ENCODE peak calls at places on chromosomes 3 and 15, in eight cellular contexts. K is HFF-Myc, P is sigmoid colon, J is GM12864, V is right atrium auricular region, S is AG10803, C is AG04449, M is fibroblast of pulmonary artery. G is an unnamed sample.

GRCh38 chr15:67823371-67824156 is 1.7 kb upstream of the SKOR1 start:
- DNase-seq in K (no peak), P (no peak), J (no peak), V (no peak), S (no peak), C (no peak), M (no peak), G (no peak)

GRCh38 chr3:186097663-186098451 is 11.0 kb downstream of the ETV5 start:
- DNase-seq in K (peak; percentile 60), P (peak; percentile 73), J (no peak), V (peak; percentile 77), S (peak; percentile 77), C (no peak), M (peak; percentile 94), G (no peak)

GRCh38 chr3:24740367-24740766 is 245.7 kb upstream of the THRB start:
- DNase-seq in K (no peak), P (no peak), J (no peak), V (no peak), S (no peak), C (no peak), M (no peak), G (no peak)

GRCh38 chr3:72010044-72010443 is 225.1 kb upstream of the PROK2 start:
- DNase-seq in K (no peak), P (no peak), J (peak; percentile 52), V (no peak), S (peak; percentile 35), C (no peak), M (peak; percentile 31), G (no peak)

GRCh38 chr3:24479816-24480215 is 14.8 kb downstream of the THRB start:
- DNase-seq in K (no peak), P (no peak), J (no peak), V (no peak), S (no peak), C (no peak), M (no peak), G (no peak)

GRCh38 chr15:20356444-20357138 is 185.0 kb downstream of the GOLGA6L6 start:
- DNase-seq in K (no peak), P (peak; percentile 69), J (no peak), V (peak; percentile 66), S (no peak), C (no peak), M (peak; percentile 20), G (no peak)

GRCh38 chr3:158935846-158936245 is 134.0 kb downstream of the MFSD1 start:
- DNase-seq in K (no peak), P (no peak), J (no peak), V (no peak), S (peak; percentile 41), C (no peak), M (no peak), G (no peak)

GRCh38 chr15:100940785-100941379 is 21.7 kb downstream of the LRRK1 start:
- DNase-seq in K (no peak), P (no peak), J (no peak), V (no peak), S (no peak), C (no peak), M (no peak), G (no peak)

GRCh38 chr15:100053476-100054121 is 288.2 kb downstream of the ADAMTS17 start:
- DNase-seq in K (no peak), P (no peak), J (no peak), V (no peak), S (no peak), C (no peak), M (peak; percentile 43), G (no peak)

GRCh38 chr3:143363276-143363675 is 243.7 kb downstream of the CHST2 start:
- DNase-seq in K (no peak), P (no peak), J (no peak), V (no peak), S (peak; percentile 13), C (no peak), M (peak; percentile 57), G (no peak)

GRCh38 chr3:196292281-196292923 is 4.9 kb upstream of the PCYT1A start:
- DNase-seq in K (no peak), P (no peak), J (peak; percentile 24), V (no peak), S (no peak), C (no peak), M (no peak), G (no peak)

GRCh38 chr15:40911693-40912092 is 17.4 kb downstream of the VPS18 start:
- DNase-seq in K (no peak), P (no peak), J (no peak), V (no peak), S (no peak), C (no peak), M (no peak), G (no peak)

GRCh38 chr3:58751235-58751634 is 84.7 kb upstream of the FAM3D start:
- DNase-seq in K (no peak), P (no peak), J (no peak), V (no peak), S (no peak), C (no peak), M (no peak), G (no peak)

GRCh38 chr3:134709563-134710312 is 58.9 kb upstream of the KY start:
- DNase-seq in K (no peak), P (no peak), J (no peak), V (no peak), S (peak; percentile 60), C (no peak), M (no peak), G (no peak)

GRCh38 chr15:27133244-27133643 is 162.3 kb downstream of the GABRG3 start:
- DNase-seq in K (no peak), P (no peak), J (no peak), V (no peak), S (no peak), C (no peak), M (no peak), G (no peak)

GRCh38 chr15:27134481-27134880 is 163.5 kb downstream of the GABRG3 start:
- DNase-seq in K (no peak), P (no peak), J (no peak), V (no peak), S (no peak), C (no peak), M (no peak), G (no peak)

DNA sequence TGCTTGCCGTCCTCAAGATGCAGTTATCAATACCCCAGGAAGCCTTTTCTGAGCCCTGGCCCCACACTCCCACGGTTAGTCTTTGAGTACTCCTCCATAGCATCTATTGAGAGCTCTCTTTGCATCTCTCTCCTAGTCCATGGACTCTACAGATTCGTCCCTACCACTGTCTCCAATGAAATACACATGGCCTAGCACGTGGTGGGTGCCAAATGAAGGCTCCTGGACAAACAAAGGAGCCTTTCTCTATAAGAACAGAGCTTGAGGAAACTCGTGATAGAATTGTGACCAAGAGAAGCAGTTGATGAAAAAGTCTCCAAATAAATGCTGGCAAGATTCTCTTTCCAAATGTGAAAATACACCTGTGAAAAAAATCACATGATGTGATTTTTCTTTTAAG is 166.1 kb downstream of the GABRG3 start:
- DNase-seq in K (no peak), P (no peak), J (no peak), V (no peak), S (no peak), C (no peak), M (no peak), G (no peak)
- TF ChIP-seq CTCF in K (no peak), P (no peak), J (no peak), V (no peak), S (no peak), C (no peak), M (no peak), G (no peak)

GRCh38 chr3:100030914-100031313 is 83.4 kb downstream of the FILIP1L start:
- DNase-seq in K (no peak), P (no peak), J (no peak), V (no peak), S (no peak), C (no peak), M (no peak), G (no peak)
- H3K4me3 ChIP-seq in K (no peak overlapping the region), P (no peak overlapping the region), J (no peak overlapping the region), V (no peak overlapping the region), S (no peak overlapping the region), C (no peak overlapping the region), M (no peak overlapping the region), G (no peak overlapping the region)

DNA sequence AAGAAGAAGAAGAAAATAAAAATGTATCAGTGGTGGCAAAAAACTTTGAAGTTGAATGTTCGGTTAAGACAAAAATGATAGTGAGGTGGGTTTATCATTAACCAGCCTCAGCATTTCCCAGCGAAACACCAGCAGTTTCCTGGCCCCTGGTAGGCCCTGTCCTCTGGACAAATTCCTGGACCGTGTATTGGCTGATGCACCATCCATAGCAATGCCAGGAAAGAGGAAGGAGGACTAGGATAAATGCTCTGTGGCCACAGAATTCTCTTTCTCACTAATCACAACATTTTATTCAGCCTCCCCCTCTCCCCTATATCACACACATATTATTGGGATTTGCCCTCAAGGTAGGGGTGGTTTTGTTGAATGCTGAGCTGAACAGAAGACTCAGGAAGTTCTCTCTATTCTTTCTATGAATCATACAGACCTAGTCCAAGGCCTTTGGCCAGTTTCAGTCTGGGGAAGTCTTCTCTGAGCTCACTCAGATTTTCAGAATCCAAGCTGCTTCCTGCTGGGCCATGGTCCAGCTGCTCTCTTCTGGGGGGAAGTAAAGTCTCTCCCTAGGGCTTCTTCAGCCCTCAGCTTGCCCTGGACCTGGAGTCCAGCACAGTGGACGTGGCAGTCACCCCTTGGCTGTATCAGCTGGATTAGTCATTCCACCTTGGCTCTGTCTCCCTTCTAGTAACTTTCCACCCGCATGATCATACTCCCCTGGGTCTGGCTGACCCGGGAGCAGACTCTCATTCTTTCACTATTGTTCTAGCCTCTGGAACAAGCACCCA is 27.6 kb downstream of the SLC28A1 start:
- DNase-seq in K (peak; percentile 70), P (peak; percentile 97), J (no peak), V (peak; percentile 97), S (peak; percentile 99), C (peak; percentile 92), M (peak; percentile 100), G (peak; percentile 97)
- TF ChIP-seq CTCF in K (no peak), P (no peak), J (no peak), V (no peak), S (no peak), C (no peak), M (no peak), G (no peak)

GRCh38 chr3:66441124-66441523 is 59.7 kb downstream of the LRIG1 start:
- DNase-seq in K (no peak), P (peak; percentile 46), J (no peak), V (no peak), S (peak; percentile 72), C (no peak), M (peak; percentile 37), G (no peak)

GRCh38 chr3:66439666-66440344 is 61.0 kb downstream of the LRIG1 start:
- DNase-seq in K (no peak), P (peak; percentile 60), J (no peak), V (no peak), S (no peak), C (no peak), M (no peak), G (no peak)

GRCh38 chr3:66442254-66443249 is 58.3 kb downstream of the LRIG1 start:
- DNase-seq in K (peak; percentile 82), P (peak; percentile 91), J (no peak), V (peak; percentile 74), S (peak; percentile 80), C (no peak), M (peak; percentile 90), G (peak; percentile 48)

GRCh38 chr3:66443404-66443803 is 57.4 kb downstream of the LRIG1 start:
- DNase-seq in K (no peak), P (peak; percentile 49), J (no peak), V (no peak), S (no peak), C (no peak), M (no peak), G (no peak)

DNA sequence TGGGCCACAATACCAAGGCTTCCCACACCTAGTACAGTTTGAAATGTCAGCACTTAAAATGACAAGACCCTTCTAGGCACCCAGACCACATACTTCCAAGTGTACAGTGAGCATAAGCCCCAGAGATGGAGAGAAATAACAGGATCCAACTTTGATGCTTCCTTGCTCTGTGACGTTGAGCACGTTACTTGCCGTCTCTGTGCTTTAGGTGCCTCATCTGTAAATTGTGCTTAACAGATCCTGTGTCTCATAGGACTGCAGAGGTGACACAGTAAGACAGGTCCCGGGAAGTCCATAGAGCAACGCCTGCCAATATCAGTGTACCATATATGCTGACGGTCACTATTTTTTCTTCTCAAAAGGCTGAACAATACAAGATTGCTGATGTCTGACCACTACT is 59.1 kb downstream of the LRIG1 start:
- DNase-seq in K (no peak), P (no peak), J (no peak), V (no peak), S (no peak), C (no peak), M (no peak), G (no peak)
- H3K4me3 ChIP-seq in K (no peak overlapping the region), P (no peak overlapping the region), J (no peak overlapping the region), V (no peak overlapping the region), S (no peak overlapping the region), C (no peak overlapping the region), M (no peak overlapping the region), G (no peak overlapping the region)

G was measured in AG09309.